ENCODE peak calls at places on chromosomes 1 and 21, in four cellular contexts. G, J, V and Y are unnamed samples.

GRCh38 chr1:225253784-225254183 is 174.1 kb downstream of the LBR start:
- DNase-seq in G (no peak), J (no peak), V (no peak), Y (peak; percentile 3)

GRCh38 chr1:241646201-241646600 is 5.9 kb upstream of the WDR64 start:
- DNase-seq in G (no peak), J (no peak), V (no peak), Y (no peak)

GRCh38 chr1:31762726-31763670 is 1.1 kb downstream of the ADGRB2 start:
- DNase-seq in G (peak; percentile 82), J (no peak), V (peak; percentile 69), Y (peak; percentile 99)

GRCh38 chr1:204924013-204924759 is 53.5 kb downstream of the NFASC start:
- DNase-seq in G (peak; percentile 10), J (no peak), V (no peak), Y (no peak)

GRCh38 chr1:37332126-37332525 is 142.3 kb upstream of the ZC3H12A start:
- DNase-seq in G (no peak), J (no peak), V (no peak), Y (no peak)

GRCh38 chr1:108107658-108108057 is 92.5 kb downstream of the SLC25A24 start:
- DNase-seq in G (peak; percentile 78), J (no peak), V (no peak), Y (peak; percentile 81)

GRCh38 chr1:234554157-234554477 is 55.9 kb downstream of the IRF2BP2 start:
- DNase-seq in G (no peak), J (no peak), V (no peak), Y (no peak)

GRCh38 chr21:28833181-28833580 is 159.5 kb downstream of the LTN1 start:
- DNase-seq in G (no peak), J (no peak), V (no peak), Y (no peak)

GRCh38 chr1:234989019-234989418 is 139.6 kb downstream of the TOMM20 start:
- DNase-seq in G (no peak), J (no peak), V (no peak), Y (no peak)

GRCh38 chr1:173478099-173478555 is 992 bp downstream of the PRDX6 start:
- DNase-seq in G (peak; percentile 48), J (peak; percentile 18), V (peak; percentile 23), Y (peak; percentile 73)

GRCh38 chr21:43609501-43610340 is 49.6 kb downstream of the HSF2BP start:
- DNase-seq in G (peak; percentile 90), J (no peak), V (no peak), Y (no peak)

GRCh38 chr1:175071544-175071943 is 3.9 kb downstream of the TNN start:
- DNase-seq in G (no peak), J (no peak), V (no peak), Y (no peak)

GRCh38 chr1:8661185-8662110 is 156.0 kb downstream of the RERE start:
- DNase-seq in G (peak; percentile 98), J (peak; percentile 36), V (no peak), Y (no peak)

GRCh38 chr21:34639882-34640788 is 25.2 kb upstream of the RCAN1 start:
- DNase-seq in G (no peak), J (no peak), V (no peak), Y (no peak)

GRCh38 chr1:179146916-179147315 is 65.0 kb downstream of the TOR3A start:
- DNase-seq in G (no peak), J (no peak), V (no peak), Y (no peak)

GRCh38 chr1:66576645-66577044 is 42.7 kb downstream of the SGIP1 start:
- DNase-seq in G (peak; percentile 69), J (no peak), V (no peak), Y (peak; percentile 17)

GRCh38 chr1:145942405-145942804 is 15.1 kb upstream of the RBM8A start:
- DNase-seq in G (no peak), J (no peak), V (no peak), Y (no peak)
- H3K36me3 ChIP-seq in G (peaks cover 14% of the 10 kb centered on the region), J (peaks cover 40% of the 10 kb centered on the region), V (no peaks in the 10 kb centered on the region), Y (peaks cover 34% of the 10 kb centered on the region)

GRCh38 chr1:207062058-207062457 is 9.0 kb downstream of the PFKFB2 start:
- DNase-seq in G (no peak), J (no peak), V (no peak), Y (no peak)
- H3K36me3 ChIP-seq in G (no peaks in the 10 kb centered on the region), J (peaks cover 18% of the 10 kb centered on the region), V (no peaks in the 10 kb centered on the region), Y (no peaks in the 10 kb centered on the region)

DNA sequence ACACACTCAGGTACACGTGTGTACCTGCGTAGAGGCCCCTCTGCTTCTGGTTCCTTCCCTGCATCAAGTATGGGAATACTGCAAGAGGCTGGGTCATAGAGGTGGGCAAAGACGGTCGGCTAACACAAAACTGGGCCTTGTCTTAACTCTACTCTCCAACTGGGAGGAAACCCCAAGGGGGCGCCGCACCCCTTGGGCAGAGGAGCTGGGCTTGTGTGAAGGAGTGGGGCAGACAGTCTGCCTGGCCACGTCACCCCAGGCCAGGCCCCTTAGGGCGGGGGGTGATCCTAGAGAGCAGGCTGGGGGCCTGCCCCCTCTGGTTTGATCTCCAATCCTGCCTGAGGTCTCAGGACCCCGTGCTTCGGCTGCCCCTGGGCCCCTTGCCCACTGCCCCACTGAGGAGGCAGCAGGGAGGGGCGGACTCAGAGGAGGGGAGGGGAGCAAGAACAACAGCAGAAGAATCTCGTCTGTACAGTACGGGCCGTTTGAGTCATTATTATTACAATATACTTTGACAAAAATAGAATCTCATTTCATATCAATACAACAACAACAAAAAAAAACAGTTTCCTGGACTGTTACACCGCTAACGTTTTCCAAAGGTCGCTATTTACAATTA is 34.7 kb downstream of the MEF2D start:
- DNase-seq in G (no peak), J (no peak), V (no peak), Y (peak; percentile 96)
- H3K36me3 ChIP-seq in G (peaks cover 6% of the 10 kb centered on the region), J (peaks cover 31% of the 10 kb centered on the region), V (no peaks in the 10 kb centered on the region), Y (peaks cover 35% of the 10 kb centered on the region)

GRCh38 chr1:1487701-1488100 is 16.1 kb downstream of the ATAD3B start:
- DNase-seq in G (no peak), J (no peak), V (no peak), Y (no peak)
- H3K36me3 ChIP-seq in G (peaks cover 50% of the 10 kb centered on the region), J (peaks cover 62% of the 10 kb centered on the region), V (no peaks in the 10 kb centered on the region), Y (peaks cover 56% of the 10 kb centered on the region)

GRCh38 chr1:93636712-93637111 is 44.9 kb downstream of the BCAR3 start:
- DNase-seq in G (no peak), J (no peak), V (no peak), Y (no peak)

GRCh38 chr1:93638981-93639380 is 42.7 kb downstream of the BCAR3 start:
- DNase-seq in G (no peak), J (no peak), V (no peak), Y (no peak)

GRCh38 chr1:93635614-93636543 is 45.8 kb downstream of the BCAR3 start:
- DNase-seq in G (no peak), J (no peak), V (no peak), Y (no peak)

GRCh38 chr1:93640656-93641440 is 40.8 kb downstream of the BCAR3 start:
- DNase-seq in G (no peak), J (no peak), V (no peak), Y (no peak)

DNA sequence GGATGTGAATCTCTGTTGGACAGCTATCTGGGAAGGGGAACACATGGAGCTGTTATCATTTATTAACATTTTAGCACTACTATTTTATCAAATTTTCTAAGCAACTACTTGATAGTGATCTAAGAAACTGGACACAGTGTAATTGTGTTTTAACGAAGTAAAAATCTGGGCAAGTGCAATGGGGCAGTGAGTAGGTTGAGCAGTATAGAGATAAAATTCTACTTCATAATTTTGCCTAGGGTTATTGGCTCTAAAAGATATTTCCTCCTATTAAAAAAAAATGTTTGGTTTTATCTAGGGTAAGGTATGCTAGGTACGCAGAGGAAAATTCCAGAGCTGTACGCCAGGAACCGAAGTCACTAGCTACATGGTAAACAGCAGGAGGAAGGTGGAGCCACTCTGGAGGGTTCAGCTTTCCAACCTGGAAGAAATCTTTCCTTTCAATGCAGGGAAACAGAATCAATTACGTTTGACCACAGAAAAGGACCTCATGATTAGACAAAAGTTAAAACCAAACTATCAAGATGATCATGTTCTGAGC is 43.3 kb downstream of the BCAR3 start:
- DNase-seq in G (no peak), J (no peak), V (no peak), Y (no peak)
- H3K36me3 ChIP-seq in G (no peaks in the 10 kb centered on the region), J (no peaks in the 10 kb centered on the region), V (no peaks in the 10 kb centered on the region), Y (peaks cover 37% of the 10 kb centered on the region)

GRCh38 chr1:161790587-161791317 is 24.6 kb downstream of the ATF6 start:
- DNase-seq in G (no peak), J (no peak), V (no peak), Y (no peak)

GRCh38 chr1:161791889-161792655 is 26.0 kb downstream of the ATF6 start:
- DNase-seq in G (no peak), J (no peak), V (no peak), Y (no peak)

GRCh38 chr1:161782886-161783285 is 16.8 kb downstream of the ATF6 start:
- DNase-seq in G (no peak), J (no peak), V (no peak), Y (no peak)

GRCh38 chr1:161784963-161785362 is 18.8 kb downstream of the ATF6 start:
- DNase-seq in G (no peak), J (no peak), V (no peak), Y (no peak)

DNA sequence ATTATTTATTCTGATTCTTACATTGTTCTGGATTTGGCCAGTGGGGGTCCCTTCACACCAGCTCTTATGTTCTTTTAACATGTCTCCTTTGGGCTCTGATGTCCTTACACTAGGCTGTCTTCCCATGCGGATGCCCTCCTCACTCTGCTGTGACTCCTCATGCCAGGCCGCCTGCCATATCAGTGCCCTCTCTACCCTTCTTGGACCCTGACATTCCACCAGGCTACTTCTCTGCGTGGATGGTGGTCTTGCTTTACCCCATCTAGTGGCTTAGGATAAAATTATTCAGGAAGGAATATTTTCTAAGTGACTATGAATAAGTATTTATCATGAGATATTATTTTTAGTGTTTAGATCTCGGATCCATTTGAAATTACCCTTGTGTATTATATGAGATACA is 21.2 kb downstream of the ATF6 start:
- DNase-seq in G (peak; percentile 7), J (no peak), V (no peak), Y (no peak)
- H3K36me3 ChIP-seq in G (peaks cover 39% of the 10 kb centered on the region), J (peaks cover 10% of the 10 kb centered on the region), V (no peaks in the 10 kb centered on the region), Y (peaks cover 12% of the 10 kb centered on the region)

GRCh38 chr1:230101556-230101955 is 34.5 kb downstream of the GALNT2 start:
- DNase-seq in G (no peak), J (no peak), V (no peak), Y (no peak)

GRCh38 chr1:230102472-230102871 is 35.4 kb downstream of the GALNT2 start:
- DNase-seq in G (no peak), J (no peak), V (no peak), Y (no peak)

GRCh38 chr1:230102046-230102445 is 35.0 kb downstream of the GALNT2 start:
- DNase-seq in G (no peak), J (no peak), V (no peak), Y (no peak)

GRCh38 chr1:230099435-230099834 is 32.4 kb downstream of the GALNT2 start:
- DNase-seq in G (no peak), J (no peak), V (no peak), Y (no peak)

GRCh38 chr1:230100932-230101331 is 33.9 kb downstream of the GALNT2 start:
- DNase-seq in G (no peak), J (no peak), V (no peak), Y (no peak)
- H3K36me3 ChIP-seq in G (no peaks in the 10 kb centered on the region), J (no peaks in the 10 kb centered on the region), V (no peaks in the 10 kb centered on the region), Y (peaks cover 5% of the 10 kb centered on the region)

GRCh38 chr21:41254090-41254700 is 62.4 kb upstream of the FAM3B start:
- DNase-seq in G (no peak), J (no peak), V (no peak), Y (no peak)
- H3K36me3 ChIP-seq in G (no peaks in the 10 kb centered on the region), J (peaks cover 26% of the 10 kb centered on the region), V (no peaks in the 10 kb centered on the region), Y (peaks cover 23% of the 10 kb centered on the region)

DNA sequence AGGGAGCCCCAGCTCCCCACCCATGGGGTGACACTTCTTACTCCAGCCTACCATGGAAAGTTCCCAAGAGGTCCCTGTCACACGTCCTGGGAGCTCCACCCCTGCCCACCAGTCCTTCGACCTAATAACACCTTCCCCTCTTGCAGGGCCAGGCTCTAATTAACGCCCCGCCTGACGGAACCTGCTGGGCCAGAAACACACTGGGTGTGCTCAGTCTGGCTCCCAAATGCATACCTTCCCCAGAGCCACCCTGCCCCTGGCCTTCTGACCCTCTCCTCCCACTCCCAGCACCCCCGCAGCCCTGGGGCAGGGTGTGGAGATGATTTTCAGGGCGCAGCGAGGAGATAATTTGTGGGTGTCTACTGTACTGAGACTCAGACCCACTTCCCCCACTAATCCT is 20.6 kb downstream of the PGLYRP3 start:
- DNase-seq in G (no peak), J (no peak), V (no peak), Y (no peak)
- H3K36me3 ChIP-seq in G (no peaks in the 10 kb centered on the region), J (no peaks in the 10 kb centered on the region), V (no peaks in the 10 kb centered on the region), Y (no peaks in the 10 kb centered on the region)